ENCODE peak calls at places on chromosome 21, in nine cellular contexts. R is H1; U is prostate gland; X is thoracic aorta; S is CD8-positive, alpha-beta T cell; P is adrenal gland; B is upper lobe of right lung; M is aorta; Z is RWPE2. L is an unnamed sample.

GRCh38 chr21:43188712-43189151 is 19.9 kb downstream of the CRYAA start:
- DNase-seq in R (no peak), B (peak), X (no peak), U (peak), Z (peak), S (no peak), P (no peak), M (peak), L (peak)

GRCh38 chr21:17461014-17461413 is 51.8 kb upstream of the CXADR start:
- DNase-seq in M (no peak), S (no peak), Z (no peak), U (peak), P (peak), B (no peak), R (no peak), X (no peak), L (peak)

GRCh38 chr21:36028127-36029069 is 31.9 kb downstream of the SETD4 start:
- DNase-seq in B (peak), Z (no peak), R (peak), U (peak), P (peak), M (peak), X (peak), S (peak), L (peak)

GRCh38 chr21:45132841-45133573 is 58.6 kb downstream of the ADARB1 start:
- DNase-seq in X (no peak), Z (no peak), S (no peak), R (no peak), B (no peak), M (peak), U (peak), P (no peak), L (no peak)

GRCh38 chr21:17371470-17371869 is 141.4 kb upstream of the CXADR start:
- DNase-seq in Z (no peak), U (no peak), S (no peak), X (no peak), M (no peak), B (no peak), P (no peak), R (no peak), L (no peak)

GRCh38 chr21:43731891-43732711 is 13.2 kb downstream of the PDXK start:
- DNase-seq in P (no peak), S (no peak), U (no peak), Z (no peak), R (no peak), X (no peak), M (peak), B (peak), L (no peak)

GRCh38 chr21:44440241-44441040 is 14.9 kb upstream of the LRRC3 start:
- DNase-seq in Z (peak), P (no peak), S (no peak), M (peak), R (no peak), X (no peak), U (no peak), B (peak), L (no peak)

GRCh38 chr21:14740116-14740515 is 194.0 kb upstream of the SAMSN1 start:
- DNase-seq in M (no peak), B (no peak), R (no peak), U (no peak), X (no peak), S (no peak), P (no peak), Z (no peak), L (no peak)

GRCh38 chr21:16072692-16073091 is 342.9 kb downstream of the USP25 start:
- DNase-seq in M (no peak), R (no peak), P (no peak), X (no peak), S (no peak), Z (no peak), U (no peak), B (no peak), L (no peak)

GRCh38 chr21:16073571-16073970 is 343.8 kb downstream of the USP25 start:
- DNase-seq in M (no peak), U (no peak), B (no peak), Z (no peak), P (no peak), S (no peak), R (no peak), X (no peak), L (no peak)

GRCh38 chr21:16076465-16076864 is 346.7 kb downstream of the USP25 start:
- DNase-seq in M (no peak), R (no peak), U (no peak), X (no peak), Z (no peak), S (no peak), B (no peak), P (no peak), L (no peak)

GRCh38 chr21:16075594-16076282 is 346.0 kb downstream of the USP25 start:
- DNase-seq in Z (no peak), B (no peak), S (no peak), U (no peak), M (no peak), P (no peak), R (no peak), X (no peak), L (no peak)

DNA sequence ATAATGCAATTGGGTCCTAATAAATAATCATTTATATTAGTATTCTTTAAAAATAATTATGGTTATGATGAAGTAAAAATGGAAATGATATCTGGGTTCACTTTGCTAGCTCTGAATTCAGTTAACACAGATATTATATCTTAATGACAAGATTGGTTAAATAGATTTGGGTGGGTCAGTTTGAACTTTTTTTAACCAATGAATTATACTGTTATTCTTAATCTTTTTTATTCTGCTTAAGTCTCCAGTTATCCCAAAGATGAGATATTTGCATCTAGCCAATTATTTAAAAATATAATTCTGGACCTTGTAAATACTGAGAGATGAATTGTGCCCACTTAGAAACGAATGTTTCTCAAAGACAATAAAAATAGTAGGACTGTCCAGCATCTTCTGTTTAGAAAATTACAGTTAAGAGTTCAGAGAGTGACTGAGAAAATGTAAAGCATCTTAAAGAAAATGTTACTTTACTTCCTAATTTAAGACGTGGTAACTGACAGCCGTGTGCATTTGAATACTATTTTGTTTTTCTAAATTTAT is 345.2 kb downstream of the USP25 start:
- DNase-seq in R (no peak), S (no peak), M (no peak), X (no peak), B (no peak), P (no peak), U (no peak), Z (no peak), L (no peak)
- H3K27ac ChIP-seq in R (no peak), S (no peak), M (no peak), X (no peak), B (no peak), P (no peak), U (peak), Z (no peak), L (no peak)

GRCh38 chr21:26042181-26042876 is 128.2 kb downstream of the APP start:
- DNase-seq in Z (no peak), X (no peak), R (no peak), S (no peak), B (no peak), P (no peak), M (no peak), U (no peak), L (no peak)

GRCh38 chr21:26047279-26047967 is 123.1 kb downstream of the APP start:
- DNase-seq in X (no peak), P (no peak), Z (no peak), B (no peak), R (no peak), M (no peak), U (peak), S (no peak), L (no peak)

GRCh38 chr21:26049803-26050202 is 120.8 kb downstream of the APP start:
- DNase-seq in M (no peak), Z (no peak), P (no peak), U (no peak), X (no peak), B (no peak), S (no peak), R (no peak), L (no peak)

GRCh38 chr21:26041441-26042180 is 129.0 kb downstream of the APP start:
- DNase-seq in Z (no peak), B (no peak), S (no peak), X (no peak), M (no peak), P (no peak), U (no peak), R (no peak), L (no peak)

GRCh38 chr21:26043891-26044290 is 126.7 kb downstream of the APP start:
- DNase-seq in X (no peak), S (no peak), U (no peak), Z (no peak), B (no peak), R (no peak), P (no peak), M (no peak), L (no peak)
- H3K27ac ChIP-seq in X (no peak), S (no peak), U (no peak), Z (no peak), B (no peak), R (no peak), P (no peak), M (no peak), L (no peak)

GRCh38 chr21:32300117-32300681 is 1.5 kb downstream of the MRAP start:
- DNase-seq in B (no peak), X (no peak), Z (no peak), U (no peak), P (no peak), R (no peak), M (no peak), S (no peak), L (no peak)

GRCh38 chr21:32297449-32297848 is 1.2 kb upstream of the MRAP start:
- DNase-seq in P (no peak), R (no peak), U (no peak), S (no peak), Z (no peak), X (no peak), M (no peak), B (no peak), L (no peak)

GRCh38 chr21:32299695-32300094 is 1.0 kb downstream of the MRAP start:
- DNase-seq in S (no peak), U (no peak), P (peak), R (no peak), Z (no peak), M (no peak), B (no peak), X (no peak), L (no peak)

GRCh38 chr21:32298148-32298559 is 501 bp upstream of the MRAP start:
- DNase-seq in M (no peak), B (no peak), R (no peak), Z (no peak), P (peak), X (no peak), S (no peak), U (no peak), L (no peak)

GRCh38 chr21:32298658-32299081 is at the start of gene MRAP:
- DNase-seq in M (no peak), U (no peak), R (no peak), B (no peak), Z (no peak), S (no peak), P (peak), X (no peak), L (no peak)
- H3K27ac ChIP-seq in M (no peak), U (no peak), R (no peak), B (peak), Z (no peak), S (no peak), P (peak), X (no peak), L (no peak)

GRCh38 chr21:27448960-27449359 is 482.1 kb upstream of the ADAMTS5 start:
- DNase-seq in U (no peak), P (peak), B (no peak), Z (no peak), R (no peak), S (no peak), M (no peak), X (no peak), L (no peak)
- H3K27ac ChIP-seq in U (no peak), P (no peak), B (no peak), Z (no peak), R (no peak), S (no peak), M (no peak), X (no peak), L (no peak)

GRCh38 chr21:42061195-42061865 is 9.8 kb upstream of the UMODL1 start:
- DNase-seq in X (no peak), Z (peak), B (peak), S (peak), M (peak), U (no peak), R (no peak), P (peak), L (peak)

GRCh38 chr21:42062543-42063022 is 8.5 kb upstream of the UMODL1 start:
- DNase-seq in B (peak), X (no peak), Z (no peak), P (no peak), U (no peak), M (peak), R (no peak), S (peak), L (peak)

GRCh38 chr21:42063206-42063577 is 7.9 kb upstream of the UMODL1 start:
- DNase-seq in R (no peak), U (no peak), P (peak), Z (peak), M (no peak), S (peak), X (no peak), B (no peak), L (peak)

GRCh38 chr21:42060166-42060565 is 11.0 kb upstream of the UMODL1 start:
- DNase-seq in R (no peak), S (no peak), X (no peak), B (peak), M (no peak), P (no peak), Z (peak), U (no peak), L (no peak)

DNA sequence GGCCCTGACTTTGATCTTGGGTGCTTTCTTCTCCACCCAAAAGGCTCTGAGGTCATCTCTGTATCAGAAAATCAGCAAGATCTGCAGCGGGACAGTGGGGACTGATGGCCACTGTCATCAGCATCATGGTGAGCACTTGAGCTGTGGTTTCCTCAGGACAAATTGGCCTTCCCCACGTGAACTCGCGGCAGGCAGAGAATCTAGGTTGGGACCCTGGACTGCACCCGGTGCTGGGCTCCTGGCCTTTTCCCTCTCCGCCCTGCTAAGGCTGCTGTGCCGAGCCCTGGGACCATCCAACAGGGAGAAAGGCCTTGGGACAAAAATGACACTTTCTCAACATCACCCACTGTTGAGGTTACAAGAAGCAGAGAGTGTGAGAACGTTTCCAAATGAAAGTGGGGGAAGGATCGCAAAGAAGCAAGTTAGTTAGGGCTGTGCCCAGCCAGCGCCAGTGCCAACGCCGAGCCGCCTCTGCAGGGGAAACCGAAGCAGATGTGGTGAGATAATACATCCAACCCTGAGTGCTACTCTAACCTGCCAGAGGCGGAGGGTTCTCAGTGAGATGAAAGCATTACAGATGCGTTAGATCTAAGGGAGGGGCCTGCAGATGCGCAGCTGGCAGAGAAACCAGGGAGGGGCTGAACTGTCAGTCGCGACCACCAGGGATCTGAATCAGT is 9.1 kb upstream of the UMODL1 start:
- DNase-seq in P (no peak), U (no peak), Z (peak), M (no peak), X (no peak), R (no peak), B (no peak), S (peak), L (no peak)
- H3K27ac ChIP-seq in P (no peak), U (no peak), Z (no peak), M (no peak), X (no peak), R (no peak), B (peak), S (peak), L (peak)

GRCh38 chr21:37139154-37139553 is 66.1 kb downstream of the TTC3 start:
- DNase-seq in U (no peak), Z (no peak), M (no peak), B (no peak), P (no peak), X (no peak), R (no peak), S (no peak), L (no peak)

GRCh38 chr21:37136261-37136660 is 63.2 kb downstream of the TTC3 start:
- DNase-seq in P (no peak), U (no peak), S (no peak), M (no peak), B (no peak), R (no peak), Z (no peak), X (no peak), L (no peak)

GRCh38 chr21:37145635-37146111 is 72.6 kb downstream of the TTC3 start:
- DNase-seq in M (no peak), Z (no peak), B (no peak), R (no peak), X (no peak), P (no peak), U (no peak), S (no peak), L (no peak)

DNA sequence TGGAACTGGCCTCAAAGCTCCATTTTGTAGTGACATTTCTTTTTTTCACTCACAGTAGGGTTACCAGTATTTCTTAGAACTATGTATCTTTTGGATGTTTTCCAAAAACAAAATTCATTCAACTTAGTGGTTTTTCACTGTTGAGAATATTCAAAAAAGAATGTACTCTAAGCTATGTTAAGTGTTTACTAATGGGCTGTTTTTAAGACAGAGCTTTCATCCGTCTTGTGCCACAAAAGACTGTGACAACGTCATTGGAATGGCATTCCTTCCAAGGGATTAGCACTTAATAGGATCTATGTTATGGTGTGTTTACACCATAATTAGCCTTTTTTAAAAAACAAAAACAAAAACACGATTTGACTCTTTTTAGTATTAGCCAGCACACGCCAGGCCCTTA is 66.8 kb downstream of the TTC3 start:
- DNase-seq in X (no peak), B (no peak), Z (no peak), S (no peak), U (no peak), M (no peak), R (no peak), P (no peak), L (no peak)
- H3K27ac ChIP-seq in X (no peak), B (no peak), Z (no peak), S (no peak), U (no peak), M (no peak), R (no peak), P (no peak), L (no peak)

GRCh38 chr21:39041815-39042214 is 141.4 kb downstream of the PSMG1 start:
- DNase-seq in M (no peak), Z (no peak), P (no peak), U (no peak), B (no peak), R (no peak), S (no peak), X (no peak), L (no peak)
- H3K27ac ChIP-seq in M (no peak), Z (no peak), P (no peak), U (no peak), B (no peak), R (no peak), S (no peak), X (no peak), L (no peak)

L was measured in colonic mucosa.